ENCODE peak calls at places on chromosomes 1 and 21, in eight cellular contexts. One of them, this sample, is unnamed. For H3K4me1, the result is how much of the 10 kb centered on the place peaks cover.

GRCh38 chr1:12407050-12407961 is 177.5 kb downstream of the VPS13D start:
- DNase-seq in fibroblast of lung: peak
- DNase-seq in OCI-LY7: no peak
- DNase-seq in SK-N-SH: peak
- DNase-seq in IMR-90: peak
- DNase-seq in neural progenitor cell: no peak
- DNase-seq in GM23338: peak
- DNase-seq in mammary epithelial cell: peak
- DNase-seq in this sample: no peak

GRCh38 chr1:174217787-174218574 is 58.7 kb downstream of the RABGAP1L start:
- DNase-seq in fibroblast of lung: peak
- DNase-seq in OCI-LY7: peak
- DNase-seq in SK-N-SH: peak
- DNase-seq in IMR-90: peak
- DNase-seq in neural progenitor cell: peak
- DNase-seq in GM23338: peak
- DNase-seq in mammary epithelial cell: peak
- DNase-seq in this sample: peak

GRCh38 chr1:174799136-174799479 is 200.6 kb upstream of the CACYBP start:
- DNase-seq in fibroblast of lung: no peak
- DNase-seq in OCI-LY7: no peak
- DNase-seq in SK-N-SH: no peak
- DNase-seq in IMR-90: no peak
- DNase-seq in neural progenitor cell: no peak
- DNase-seq in GM23338: no peak
- DNase-seq in mammary epithelial cell: no peak
- DNase-seq in this sample: no peak

GRCh38 chr1:40384413-40384762 is 10.9 kb downstream of the SMAP2 start:
- DNase-seq in fibroblast of lung: no peak
- DNase-seq in OCI-LY7: peak
- DNase-seq in SK-N-SH: no peak
- DNase-seq in IMR-90: no peak
- DNase-seq in neural progenitor cell: no peak
- DNase-seq in GM23338: peak
- DNase-seq in mammary epithelial cell: no peak
- DNase-seq in this sample: no peak

GRCh38 chr1:2605754-2606003 is 19.1 kb downstream of the PRXL2B start:
- DNase-seq in fibroblast of lung: no peak
- DNase-seq in OCI-LY7: no peak
- DNase-seq in SK-N-SH: peak
- DNase-seq in IMR-90: no peak
- DNase-seq in neural progenitor cell: no peak
- DNase-seq in GM23338: no peak
- DNase-seq in mammary epithelial cell: no peak
- DNase-seq in this sample: no peak

GRCh38 chr21:40797881-40798280 is 49.1 kb downstream of the DSCAM start:
- DNase-seq in fibroblast of lung: peak
- DNase-seq in OCI-LY7: no peak
- DNase-seq in SK-N-SH: no peak
- DNase-seq in IMR-90: peak
- DNase-seq in neural progenitor cell: no peak
- DNase-seq in GM23338: no peak
- DNase-seq in mammary epithelial cell: no peak
- DNase-seq in this sample: no peak

GRCh38 chr1:61184035-61184713 is 101.8 kb downstream of the NFIA start:
- DNase-seq in fibroblast of lung: peak
- DNase-seq in OCI-LY7: no peak
- DNase-seq in SK-N-SH: peak
- DNase-seq in IMR-90: peak
- DNase-seq in neural progenitor cell: no peak
- DNase-seq in GM23338: no peak
- DNase-seq in mammary epithelial cell: peak
- DNase-seq in this sample: no peak

GRCh38 chr1:214316597-214316996 is 35.6 kb downstream of the SMYD2 start:
- DNase-seq in fibroblast of lung: peak
- DNase-seq in OCI-LY7: no peak
- DNase-seq in SK-N-SH: no peak
- DNase-seq in IMR-90: peak
- DNase-seq in neural progenitor cell: peak
- DNase-seq in GM23338: peak
- DNase-seq in mammary epithelial cell: no peak
- DNase-seq in this sample: no peak

GRCh38 chr1:21779613-21780521 is 3.1 kb downstream of the USP48 start:
- DNase-seq in fibroblast of lung: no peak
- DNase-seq in OCI-LY7: peak
- DNase-seq in SK-N-SH: peak
- DNase-seq in IMR-90: no peak
- DNase-seq in neural progenitor cell: no peak
- DNase-seq in GM23338: no peak
- DNase-seq in mammary epithelial cell: no peak
- DNase-seq in this sample: no peak

GRCh38 chr1:21775542-21775899 is 7.4 kb downstream of the USP48 start:
- DNase-seq in fibroblast of lung: no peak
- DNase-seq in OCI-LY7: no peak
- DNase-seq in SK-N-SH: no peak
- DNase-seq in IMR-90: no peak
- DNase-seq in neural progenitor cell: no peak
- DNase-seq in GM23338: no peak
- DNase-seq in mammary epithelial cell: no peak
- DNase-seq in this sample: no peak

GRCh38 chr1:21774835-21775541 is 8.0 kb downstream of the USP48 start:
- DNase-seq in fibroblast of lung: no peak
- DNase-seq in OCI-LY7: no peak
- DNase-seq in SK-N-SH: no peak
- DNase-seq in IMR-90: no peak
- DNase-seq in neural progenitor cell: no peak
- DNase-seq in GM23338: no peak
- DNase-seq in mammary epithelial cell: no peak
- DNase-seq in this sample: no peak

GRCh38 chr1:21775985-21776562 is 6.9 kb downstream of the USP48 start:
- DNase-seq in fibroblast of lung: peak
- DNase-seq in OCI-LY7: no peak
- DNase-seq in SK-N-SH: no peak
- DNase-seq in IMR-90: peak
- DNase-seq in neural progenitor cell: no peak
- DNase-seq in GM23338: no peak
- DNase-seq in mammary epithelial cell: no peak
- DNase-seq in this sample: no peak

DNA sequence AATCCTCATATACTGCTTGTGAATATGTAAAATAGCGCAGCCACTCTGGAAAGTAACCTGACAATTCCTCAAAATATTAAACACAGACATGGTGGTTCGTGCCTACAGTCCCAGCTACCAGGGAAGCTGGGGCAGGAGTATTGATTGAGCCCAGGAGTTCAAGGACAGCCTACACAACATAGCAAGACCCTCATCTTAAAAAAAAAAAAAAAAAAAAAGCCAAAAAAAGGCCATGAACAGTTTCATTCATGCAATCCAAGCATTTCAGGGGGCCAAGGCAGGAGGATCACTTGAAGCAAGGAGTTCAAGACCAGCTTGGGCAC is 4.6 kb downstream of the USP48 start:
- DNase-seq in fibroblast of lung: no peak
- DNase-seq in OCI-LY7: no peak
- DNase-seq in SK-N-SH: no peak
- DNase-seq in IMR-90: no peak
- DNase-seq in neural progenitor cell: no peak
- DNase-seq in GM23338: no peak
- DNase-seq in mammary epithelial cell: no peak
- DNase-seq in this sample: no peak
- H3K4me1 ChIP-seq in fibroblast of lung: under half
- H3K4me1 ChIP-seq in OCI-LY7: under half
- H3K4me1 ChIP-seq in SK-N-SH: under half
- H3K4me1 ChIP-seq in IMR-90: under half
- H3K4me1 ChIP-seq in neural progenitor cell: under half
- H3K4me1 ChIP-seq in GM23338: under half
- H3K4me1 ChIP-seq in mammary epithelial cell: under half
- H3K4me1 ChIP-seq in this sample: under half

DNA sequence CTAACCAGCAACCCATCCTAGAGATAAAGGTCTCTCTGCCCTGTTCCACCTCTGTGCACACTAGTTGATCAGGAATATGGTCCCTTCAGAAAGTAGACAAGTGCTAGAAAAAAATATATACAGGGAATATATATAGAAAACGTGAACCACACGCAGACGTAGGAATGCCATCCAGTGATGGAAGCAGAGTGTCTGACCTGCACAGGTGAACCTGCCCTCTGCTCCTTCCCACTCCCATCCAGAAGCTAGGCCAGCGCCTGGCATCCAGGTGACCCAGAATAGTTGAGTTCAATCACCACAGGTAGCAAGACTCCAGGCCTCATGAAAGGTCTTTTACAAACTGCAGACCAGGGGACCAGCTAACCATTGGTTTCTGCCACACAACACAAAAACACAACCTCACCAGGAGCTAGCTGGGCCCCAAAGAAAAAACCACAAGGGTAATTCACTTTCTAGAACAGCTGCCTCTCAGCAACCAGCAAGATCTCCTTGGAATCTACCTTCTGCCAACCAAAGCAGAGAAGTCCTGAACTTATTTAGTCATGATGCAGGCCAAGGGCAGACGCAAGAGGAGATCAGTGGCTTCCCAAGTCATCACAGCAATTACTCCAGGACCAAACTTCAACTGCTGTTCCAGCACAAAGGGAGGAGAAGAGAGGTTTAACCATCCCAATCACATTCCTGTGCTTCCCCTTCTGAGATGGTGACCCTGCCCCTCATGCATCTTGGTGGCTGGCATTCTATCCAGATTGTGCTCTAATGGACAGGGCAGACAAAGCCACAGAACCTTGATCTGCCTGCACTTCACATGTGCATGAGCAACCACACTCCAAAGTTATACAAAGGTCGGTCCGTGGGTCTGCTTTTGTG is 53.0 kb downstream of the GPR161 start:
- DNase-seq in fibroblast of lung: no peak
- DNase-seq in OCI-LY7: no peak
- DNase-seq in SK-N-SH: no peak
- DNase-seq in IMR-90: no peak
- DNase-seq in neural progenitor cell: no peak
- DNase-seq in GM23338: no peak
- DNase-seq in mammary epithelial cell: no peak
- DNase-seq in this sample: no peak
- H3K4me2 ChIP-seq in fibroblast of lung: no peak
- H3K4me2 ChIP-seq in OCI-LY7: no peak
- H3K4me2 ChIP-seq in SK-N-SH: no peak
- H3K4me2 ChIP-seq in IMR-90: no peak
- H3K4me2 ChIP-seq in neural progenitor cell: no peak
- H3K4me2 ChIP-seq in GM23338: no peak
- H3K4me2 ChIP-seq in mammary epithelial cell: no peak
- H3K4me2 ChIP-seq in this sample: no peak

GRCh38 chr1:161727343-161727924 is 6.1 kb downstream of the FCRLB start:
- DNase-seq in fibroblast of lung: peak
- DNase-seq in OCI-LY7: no peak
- DNase-seq in SK-N-SH: no peak
- DNase-seq in IMR-90: peak
- DNase-seq in neural progenitor cell: no peak
- DNase-seq in GM23338: peak
- DNase-seq in mammary epithelial cell: peak
- DNase-seq in this sample: no peak

GRCh38 chr1:161726631-161727342 is 5.4 kb downstream of the FCRLB start:
- DNase-seq in fibroblast of lung: peak
- DNase-seq in OCI-LY7: peak
- DNase-seq in SK-N-SH: peak
- DNase-seq in IMR-90: peak
- DNase-seq in neural progenitor cell: peak
- DNase-seq in GM23338: peak
- DNase-seq in mammary epithelial cell: peak
- DNase-seq in this sample: peak

GRCh38 chr1:161730050-161730564 is 8.8 kb downstream of the FCRLB start:
- DNase-seq in fibroblast of lung: peak
- DNase-seq in OCI-LY7: no peak
- DNase-seq in SK-N-SH: no peak
- DNase-seq in IMR-90: peak
- DNase-seq in neural progenitor cell: no peak
- DNase-seq in GM23338: no peak
- DNase-seq in mammary epithelial cell: peak
- DNase-seq in this sample: no peak

GRCh38 chr1:161725888-161726630 is 4.7 kb downstream of the FCRLB start:
- DNase-seq in fibroblast of lung: peak
- DNase-seq in OCI-LY7: peak
- DNase-seq in SK-N-SH: peak
- DNase-seq in IMR-90: peak
- DNase-seq in neural progenitor cell: peak
- DNase-seq in GM23338: peak
- DNase-seq in mammary epithelial cell: peak
- DNase-seq in this sample: peak

DNA sequence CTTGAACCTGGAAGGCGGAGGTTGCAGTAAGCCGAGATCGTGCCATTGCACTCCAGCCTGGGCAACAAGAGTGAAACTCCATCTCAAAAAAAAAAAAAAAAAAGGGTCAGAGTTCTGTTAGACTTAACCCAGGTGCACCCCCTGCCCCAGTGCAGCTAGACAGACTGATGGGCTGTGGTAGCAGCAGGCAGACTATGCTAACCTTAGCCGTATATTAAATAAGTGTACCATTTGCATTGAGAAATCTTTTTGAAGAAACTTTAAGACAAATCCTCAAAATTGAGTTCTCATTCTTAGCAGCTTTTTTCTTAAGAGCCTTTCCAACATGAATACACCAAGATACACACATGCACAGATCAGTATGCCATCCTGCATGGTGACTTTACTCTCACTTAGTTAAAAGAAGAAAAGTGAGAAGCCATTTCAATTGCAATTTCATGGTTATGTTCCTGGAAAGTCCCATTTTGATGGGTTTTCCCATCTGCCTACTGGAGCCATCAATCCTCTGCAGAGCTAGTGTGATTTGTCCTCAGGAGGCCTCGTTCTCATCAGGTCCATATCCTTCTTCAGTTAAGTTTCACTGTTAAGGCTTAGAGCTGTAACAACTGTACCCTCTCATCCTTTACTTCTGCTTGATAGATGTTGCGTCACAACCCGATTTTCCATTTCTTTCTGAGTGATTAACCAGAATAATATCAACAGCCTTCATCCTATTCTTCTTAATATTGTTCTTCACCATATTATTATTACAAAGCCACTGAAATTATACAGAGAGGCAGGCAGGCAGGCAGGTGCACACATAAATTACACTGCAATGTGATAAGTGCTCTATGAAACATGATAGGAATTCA is 7.3 kb downstream of the FCRLB start:
- DNase-seq in fibroblast of lung: no peak
- DNase-seq in OCI-LY7: no peak
- DNase-seq in SK-N-SH: no peak
- DNase-seq in IMR-90: no peak
- DNase-seq in neural progenitor cell: no peak
- DNase-seq in GM23338: no peak
- DNase-seq in mammary epithelial cell: no peak
- DNase-seq in this sample: no peak
- H3K4me1 ChIP-seq in fibroblast of lung: under half
- H3K4me1 ChIP-seq in OCI-LY7: under half
- H3K4me1 ChIP-seq in SK-N-SH: under half
- H3K4me1 ChIP-seq in IMR-90: under half
- H3K4me1 ChIP-seq in neural progenitor cell: under half
- H3K4me1 ChIP-seq in GM23338: under half
- H3K4me1 ChIP-seq in mammary epithelial cell: under half
- H3K4me1 ChIP-seq in this sample: under half

DNA sequence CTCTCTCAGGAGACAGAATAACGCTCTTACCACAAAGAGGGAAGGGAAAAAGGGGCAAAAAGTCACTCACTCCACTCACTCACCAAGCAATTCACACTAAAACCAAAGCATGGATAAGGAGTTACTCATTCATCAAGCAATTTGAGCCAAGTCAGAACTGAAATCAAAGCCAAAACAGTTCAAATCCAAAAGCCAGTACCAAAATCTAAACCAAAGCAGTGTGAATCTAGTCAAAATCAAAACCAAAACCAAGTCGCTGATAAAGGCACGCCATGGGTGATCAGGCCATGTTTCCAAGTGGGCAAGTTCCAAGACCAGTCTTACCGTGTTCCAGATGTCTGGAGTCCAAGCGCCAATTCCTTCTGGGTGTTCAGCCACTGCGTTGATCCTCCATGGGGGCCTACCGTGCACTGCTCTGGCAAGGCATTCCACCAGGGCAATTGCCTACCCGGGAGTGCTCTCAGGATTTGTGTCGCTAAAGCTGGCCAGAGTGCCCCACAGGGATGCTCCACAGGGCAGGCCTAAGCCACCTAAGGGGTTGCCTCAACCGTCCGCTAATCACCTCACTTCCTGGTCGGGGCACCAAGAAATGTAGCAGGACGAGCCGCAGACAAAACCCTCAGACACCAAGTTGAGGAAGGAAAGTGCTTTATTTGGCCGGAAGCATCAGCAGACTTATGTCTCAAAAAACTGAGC is 142.3 kb downstream of the TRIM33 start:
- DNase-seq in fibroblast of lung: no peak
- DNase-seq in OCI-LY7: no peak
- DNase-seq in SK-N-SH: no peak
- DNase-seq in IMR-90: no peak
- DNase-seq in neural progenitor cell: no peak
- DNase-seq in GM23338: no peak
- DNase-seq in mammary epithelial cell: no peak
- DNase-seq in this sample: no peak
- H3K4me2 ChIP-seq in fibroblast of lung: no peak
- H3K4me2 ChIP-seq in OCI-LY7: no peak
- H3K4me2 ChIP-seq in SK-N-SH: no peak
- H3K4me2 ChIP-seq in IMR-90: no peak
- H3K4me2 ChIP-seq in neural progenitor cell: no peak
- H3K4me2 ChIP-seq in GM23338: no peak
- H3K4me2 ChIP-seq in mammary epithelial cell: no peak
- H3K4me2 ChIP-seq in this sample: no peak